ENCODE peak calls at places on chromosomes 4 and X, in eight cellular contexts. One of them, this sample, is unnamed.

GRCh38 chrX:122055979-122056715 is 1008.7 kb downstream of the GLUD2 start:
- DNase-seq in suprapubic skin: no peak
- DNase-seq in breast epithelium: no peak
- DNase-seq in transverse colon: no peak
- DNase-seq in sigmoid colon: no peak
- DNase-seq in HCT116: no peak
- DNase-seq in K562: no peak
- DNase-seq in spleen: no peak
- DNase-seq in this sample: no peak

GRCh38 chr4:103786014-103786413 is 66.2 kb upstream of the TACR3 start:
- DNase-seq in suprapubic skin: no peak
- DNase-seq in breast epithelium: no peak
- DNase-seq in transverse colon: no peak
- DNase-seq in sigmoid colon: no peak
- DNase-seq in HCT116: peak
- DNase-seq in K562: peak
- DNase-seq in spleen: no peak
- DNase-seq in this sample: no peak

GRCh38 chr4:138392751-138393308 is 150.7 kb upstream of the SLC7A11 start:
- DNase-seq in suprapubic skin: no peak
- DNase-seq in breast epithelium: no peak
- DNase-seq in transverse colon: no peak
- DNase-seq in sigmoid colon: no peak
- DNase-seq in HCT116: no peak
- DNase-seq in K562: no peak
- DNase-seq in spleen: no peak
- DNase-seq in this sample: no peak

GRCh38 chr4:92812652-92813051 is 508.9 kb downstream of the GRID2 start:
- DNase-seq in suprapubic skin: no peak
- DNase-seq in breast epithelium: no peak
- DNase-seq in transverse colon: no peak
- DNase-seq in sigmoid colon: no peak
- DNase-seq in HCT116: no peak
- DNase-seq in K562: no peak
- DNase-seq in spleen: no peak
- DNase-seq in this sample: no peak

GRCh38 chr4:78553526-78554060 is 2.0 kb downstream of the ANXA3 start:
- DNase-seq in suprapubic skin: no peak
- DNase-seq in breast epithelium: no peak
- DNase-seq in transverse colon: no peak
- DNase-seq in sigmoid colon: no peak
- DNase-seq in HCT116: no peak
- DNase-seq in K562: no peak
- DNase-seq in spleen: no peak
- DNase-seq in this sample: no peak

GRCh38 chrX:68504237-68504636 is 5.4 kb downstream of the YIPF6 start:
- DNase-seq in suprapubic skin: no peak
- DNase-seq in breast epithelium: no peak
- DNase-seq in transverse colon: no peak
- DNase-seq in sigmoid colon: no peak
- DNase-seq in HCT116: no peak
- DNase-seq in K562: peak
- DNase-seq in spleen: no peak
- DNase-seq in this sample: no peak

GRCh38 chr4:87370071-87370470 is 20.9 kb downstream of the HSD17B11 start:
- DNase-seq in suprapubic skin: no peak
- DNase-seq in breast epithelium: no peak
- DNase-seq in transverse colon: no peak
- DNase-seq in sigmoid colon: no peak
- DNase-seq in HCT116: no peak
- DNase-seq in K562: no peak
- DNase-seq in spleen: no peak
- DNase-seq in this sample: no peak

GRCh38 chrX:100710816-100711215 is 21.1 kb downstream of the SYTL4 start:
- DNase-seq in suprapubic skin: no peak
- DNase-seq in breast epithelium: no peak
- DNase-seq in transverse colon: no peak
- DNase-seq in sigmoid colon: no peak
- DNase-seq in HCT116: no peak
- DNase-seq in K562: no peak
- DNase-seq in spleen: no peak
- DNase-seq in this sample: no peak

GRCh38 chrX:7158468-7158990 is 10.6 kb upstream of the PUDP start:
- DNase-seq in suprapubic skin: no peak
- DNase-seq in breast epithelium: no peak
- DNase-seq in transverse colon: no peak
- DNase-seq in sigmoid colon: no peak
- DNase-seq in HCT116: no peak
- DNase-seq in K562: no peak
- DNase-seq in spleen: no peak
- DNase-seq in this sample: no peak

GRCh38 chr4:3708103-3708510 is 58.1 kb upstream of the ADRA2C start:
- DNase-seq in suprapubic skin: peak
- DNase-seq in breast epithelium: no peak
- DNase-seq in transverse colon: no peak
- DNase-seq in sigmoid colon: no peak
- DNase-seq in HCT116: no peak
- DNase-seq in K562: no peak
- DNase-seq in spleen: peak
- DNase-seq in this sample: no peak

GRCh38 chrX:145817299-145817665 is 347 bp upstream of the SLITRK2 start:
- DNase-seq in suprapubic skin: no peak
- DNase-seq in breast epithelium: no peak
- DNase-seq in transverse colon: no peak
- DNase-seq in sigmoid colon: no peak
- DNase-seq in HCT116: no peak
- DNase-seq in K562: no peak
- DNase-seq in spleen: no peak
- DNase-seq in this sample: no peak

GRCh38 chr4:35201403-35201802 is 1042.9 kb downstream of the ARAP2 start:
- DNase-seq in suprapubic skin: no peak
- DNase-seq in breast epithelium: no peak
- DNase-seq in transverse colon: no peak
- DNase-seq in sigmoid colon: no peak
- DNase-seq in HCT116: no peak
- DNase-seq in K562: no peak
- DNase-seq in spleen: no peak
- DNase-seq in this sample: no peak

GRCh38 chr4:1869530-1870327 is 1.5 kb upstream of the NSD2 start:
- DNase-seq in suprapubic skin: no peak
- DNase-seq in breast epithelium: no peak
- DNase-seq in transverse colon: no peak
- DNase-seq in sigmoid colon: no peak
- DNase-seq in HCT116: no peak
- DNase-seq in K562: no peak
- DNase-seq in spleen: no peak
- DNase-seq in this sample: no peak

GRCh38 chrX:115058276-115058675 is 40.9 kb upstream of the IL13RA2 start:
- DNase-seq in suprapubic skin: no peak
- DNase-seq in breast epithelium: no peak
- DNase-seq in transverse colon: no peak
- DNase-seq in sigmoid colon: peak
- DNase-seq in HCT116: no peak
- DNase-seq in K562: no peak
- DNase-seq in spleen: no peak
- DNase-seq in this sample: no peak

GRCh38 chr4:114728426-114728825 is 129.8 kb downstream of the UGT8 start:
- DNase-seq in suprapubic skin: no peak
- DNase-seq in breast epithelium: no peak
- DNase-seq in transverse colon: no peak
- DNase-seq in sigmoid colon: no peak
- DNase-seq in HCT116: no peak
- DNase-seq in K562: no peak
- DNase-seq in spleen: no peak
- DNase-seq in this sample: no peak

GRCh38 chrX:153700967-153701366 is 13.2 kb downstream of the SLC6A8 start:
- DNase-seq in suprapubic skin: no peak
- DNase-seq in breast epithelium: no peak
- DNase-seq in transverse colon: no peak
- DNase-seq in sigmoid colon: no peak
- DNase-seq in HCT116: no peak
- DNase-seq in K562: no peak
- DNase-seq in spleen: no peak
- DNase-seq in this sample: no peak

GRCh38 chr4:125323547-125324100 is 8.9 kb downstream of the FAT4 start:
- DNase-seq in suprapubic skin: no peak
- DNase-seq in breast epithelium: no peak
- DNase-seq in transverse colon: no peak
- DNase-seq in sigmoid colon: no peak
- DNase-seq in HCT116: no peak
- DNase-seq in K562: no peak
- DNase-seq in spleen: no peak
- DNase-seq in this sample: no peak

GRCh38 chr4:99949034-99949998 is 759 bp downstream of the H2AZ1 start:
- DNase-seq in suprapubic skin: peak
- DNase-seq in breast epithelium: peak
- DNase-seq in transverse colon: peak
- DNase-seq in sigmoid colon: peak
- DNase-seq in HCT116: peak
- DNase-seq in K562: peak
- DNase-seq in spleen: peak
- DNase-seq in this sample: no peak
- TF ChIP-seq POLR2A in suprapubic skin: no peak
- TF ChIP-seq POLR2A in breast epithelium: no peak
- TF ChIP-seq POLR2A in transverse colon: peak
- TF ChIP-seq POLR2A in sigmoid colon: no peak
- TF ChIP-seq POLR2A in HCT116: peak
- TF ChIP-seq POLR2A in K562: peak
- TF ChIP-seq POLR2A in spleen: no peak
- TF ChIP-seq POLR2A in this sample: no peak

DNA sequence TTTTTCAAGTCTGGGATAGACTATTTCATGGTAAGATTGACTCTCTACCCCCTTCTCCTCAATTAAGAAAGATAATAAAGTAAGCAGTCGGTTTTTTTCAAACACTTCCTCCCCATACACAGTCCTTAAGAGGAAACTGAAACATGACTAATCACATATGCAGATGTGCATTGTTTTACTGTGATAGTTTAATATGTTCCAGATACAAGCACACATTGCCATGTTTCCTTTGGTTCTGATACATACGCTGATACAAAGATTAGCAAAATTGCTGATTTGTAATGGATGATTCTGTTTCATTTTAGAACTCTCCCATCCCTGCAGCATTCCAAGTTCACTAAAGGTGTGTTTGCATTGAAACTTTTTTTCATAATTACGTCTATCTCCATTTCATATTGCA is 76.1 kb downstream of the FBXO8 start:
- DNase-seq in suprapubic skin: no peak
- DNase-seq in breast epithelium: no peak
- DNase-seq in transverse colon: no peak
- DNase-seq in sigmoid colon: no peak
- DNase-seq in HCT116: no peak
- DNase-seq in K562: no peak
- DNase-seq in spleen: no peak
- DNase-seq in this sample: no peak
- TF ChIP-seq POLR2AphosphoS5 in suprapubic skin: no peak
- TF ChIP-seq POLR2AphosphoS5 in breast epithelium: no peak
- TF ChIP-seq POLR2AphosphoS5 in transverse colon: no peak
- TF ChIP-seq POLR2AphosphoS5 in sigmoid colon: no peak
- TF ChIP-seq POLR2AphosphoS5 in HCT116: no peak
- TF ChIP-seq POLR2AphosphoS5 in K562: no peak
- TF ChIP-seq POLR2AphosphoS5 in spleen: no peak
- TF ChIP-seq POLR2AphosphoS5 in this sample: no peak

GRCh38 chr4:8433181-8433580 is 7.3 kb downstream of the ACOX3 start:
- DNase-seq in suprapubic skin: no peak
- DNase-seq in breast epithelium: no peak
- DNase-seq in transverse colon: no peak
- DNase-seq in sigmoid colon: no peak
- DNase-seq in HCT116: no peak
- DNase-seq in K562: no peak
- DNase-seq in spleen: no peak
- DNase-seq in this sample: no peak

GRCh38 chr4:8435656-8436121 is 4.8 kb downstream of the ACOX3 start:
- DNase-seq in suprapubic skin: no peak
- DNase-seq in breast epithelium: no peak
- DNase-seq in transverse colon: peak
- DNase-seq in sigmoid colon: no peak
- DNase-seq in HCT116: no peak
- DNase-seq in K562: peak
- DNase-seq in spleen: no peak
- DNase-seq in this sample: no peak

GRCh38 chr4:8431553-8431952 is 9.0 kb downstream of the ACOX3 start:
- DNase-seq in suprapubic skin: no peak
- DNase-seq in breast epithelium: no peak
- DNase-seq in transverse colon: no peak
- DNase-seq in sigmoid colon: no peak
- DNase-seq in HCT116: no peak
- DNase-seq in K562: no peak
- DNase-seq in spleen: no peak
- DNase-seq in this sample: no peak

GRCh38 chr4:8438743-8439142 is 1.8 kb downstream of the ACOX3 start:
- DNase-seq in suprapubic skin: no peak
- DNase-seq in breast epithelium: no peak
- DNase-seq in transverse colon: no peak
- DNase-seq in sigmoid colon: no peak
- DNase-seq in HCT116: no peak
- DNase-seq in K562: peak
- DNase-seq in spleen: no peak
- DNase-seq in this sample: no peak

DNA sequence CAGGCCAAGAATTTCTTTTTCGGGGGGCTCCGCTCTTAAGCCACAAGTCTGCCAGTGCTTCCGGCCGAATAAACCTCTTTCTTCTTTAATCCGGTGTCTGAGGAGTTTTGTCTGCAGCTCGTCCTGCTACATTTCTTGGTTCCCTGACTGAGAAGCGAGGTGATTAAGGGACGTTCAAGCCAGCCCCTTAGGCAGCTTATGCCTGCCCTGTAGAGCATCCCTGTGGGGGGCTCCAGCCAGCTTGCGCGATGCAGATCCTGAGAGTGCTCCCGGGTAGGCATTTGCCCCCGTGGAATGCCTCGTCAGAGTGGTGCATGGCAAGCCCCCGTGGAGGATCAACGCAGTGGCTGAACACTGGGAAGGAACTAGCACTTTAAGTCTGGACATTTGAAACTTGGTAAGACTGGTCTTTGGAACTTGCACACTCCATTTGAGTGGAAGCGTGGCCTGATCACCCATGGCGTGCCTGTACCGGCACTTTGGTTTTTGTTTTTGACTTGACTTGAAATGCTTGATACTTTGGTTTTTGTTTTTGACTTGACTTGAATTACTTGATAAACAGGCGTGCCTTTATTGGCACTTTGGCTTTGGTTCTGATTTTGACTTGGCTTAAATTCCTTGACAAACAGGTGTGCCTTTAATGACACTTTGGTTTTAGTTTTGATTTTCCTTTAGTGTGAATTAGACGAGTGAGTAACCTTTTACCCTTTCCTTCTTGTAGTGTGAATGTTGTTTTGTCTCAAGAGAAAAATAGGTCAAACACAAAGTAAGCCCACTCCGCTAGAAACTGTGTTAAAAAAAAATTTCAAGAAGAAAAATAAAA is 6.1 kb downstream of the ACOX3 start:
- DNase-seq in suprapubic skin: no peak
- DNase-seq in breast epithelium: no peak
- DNase-seq in transverse colon: no peak
- DNase-seq in sigmoid colon: no peak
- DNase-seq in HCT116: no peak
- DNase-seq in K562: no peak
- DNase-seq in spleen: no peak
- DNase-seq in this sample: no peak
- H3K4me3 ChIP-seq in suprapubic skin: peak
- H3K4me3 ChIP-seq in breast epithelium: peak
- H3K4me3 ChIP-seq in transverse colon: no peak
- H3K4me3 ChIP-seq in sigmoid colon: no peak
- H3K4me3 ChIP-seq in HCT116: no peak
- H3K4me3 ChIP-seq in K562: no peak
- H3K4me3 ChIP-seq in spleen: no peak
- H3K4me3 ChIP-seq in this sample: no peak

GRCh38 chr4:184283659-184284335 is 66.1 kb upstream of the ENPP6 start:
- DNase-seq in suprapubic skin: no peak
- DNase-seq in breast epithelium: no peak
- DNase-seq in transverse colon: peak
- DNase-seq in sigmoid colon: no peak
- DNase-seq in HCT116: no peak
- DNase-seq in K562: no peak
- DNase-seq in spleen: no peak
- DNase-seq in this sample: no peak
- TF ChIP-seq POLR2A in suprapubic skin: no peak
- TF ChIP-seq POLR2A in breast epithelium: no peak
- TF ChIP-seq POLR2A in transverse colon: no peak
- TF ChIP-seq POLR2A in sigmoid colon: no peak
- TF ChIP-seq POLR2A in HCT116: no peak
- TF ChIP-seq POLR2A in K562: no peak
- TF ChIP-seq POLR2A in spleen: no peak
- TF ChIP-seq POLR2A in this sample: no peak

This sample was measured in vagina.